ENCODE peak calls at places on chromosomes 16 and 17, in four cellular contexts. V is GM23338, R is endothelial cell of umbilical vein, K is HCT116. O is an unnamed sample.

GRCh38 chr16:77404823-77405222 is 30.0 kb downstream of the ADAMTS18 start:
- DNase-seq in V (no peak), R (no peak), K (no peak), O (no peak)

GRCh38 chr17:45438931-45439610 is 6.4 kb upstream of the ARHGAP27 start:
- DNase-seq in V (no peak), R (no peak), K (no peak), O (no peak)

GRCh38 chr16:51155199-51155607 is 4.1 kb upstream of the SALL1 start:
- DNase-seq in V (peak; percentile 75), R (no peak), K (no peak), O (no peak)

GRCh38 chr17:70863436-70864248 is 694.3 kb downstream of the KCNJ2 start:
- DNase-seq in V (no peak), R (no peak), K (peak; percentile 84), O (no peak)

GRCh38 chr17:42101513-42102292 is 3.4 kb upstream of the ZNF385C start:
- DNase-seq in V (peak; percentile 88), R (peak; percentile 78), K (peak; percentile 61), O (no peak)

GRCh38 chr16:80883159-80883642 is 78.8 kb upstream of the CDYL2 start:
- DNase-seq in V (no peak), R (no peak), K (no peak), O (no peak)

GRCh38 chr17:82121660-82122629 is 23.9 kb upstream of the FASN start:
- DNase-seq in V (no peak), R (no peak), K (no peak), O (no peak)

GRCh38 chr17:49707246-49707607 is 537 bp downstream of the SLC35B1 start:
- DNase-seq in V (peak; percentile 43), R (peak; percentile 12), K (no peak), O (no peak)

GRCh38 chr17:64393000-64393402 is 2.3 kb upstream of the PECAM1 start:
- DNase-seq in V (no peak), R (no peak), K (no peak), O (no peak)

GRCh38 chr17:19447085-19447583 is 36.1 kb downstream of the RNF112 start:
- DNase-seq in V (peak; percentile 94), R (peak; percentile 86), K (peak; percentile 62), O (peak; percentile 53)

GRCh38 chr17:68383443-68384321 is 73.6 kb downstream of the WIPI1 start:
- DNase-seq in V (no peak), R (peak; percentile 82), K (peak; percentile 86), O (no peak)

GRCh38 chr17:74963656-74964055 is 8.9 kb downstream of the HID1 start:
- DNase-seq in V (peak; percentile 47), R (no peak), K (no peak), O (no peak)

GRCh38 chr16:5257462-5257861 is 159.9 kb upstream of the EEF2KMT start:
- DNase-seq in V (no peak), R (no peak), K (no peak), O (no peak)

GRCh38 chr17:58414596-58414997 is 2.7 kb downstream of the RNF43 start:
- DNase-seq in V (no peak), R (no peak), K (no peak), O (no peak)

GRCh38 chr16:89826531-89827382 is 1.5 kb upstream of the SPIRE2 start:
- DNase-seq in V (no peak), R (no peak), K (no peak), O (no peak)

GRCh38 chr17:37310940-37311339 is 64.8 kb upstream of the C17orf78 start:
- DNase-seq in V (no peak), R (no peak), K (no peak), O (no peak)

GRCh38 chr16:26505501-26505900 is 561.2 kb upstream of the C16orf82 start:
- DNase-seq in V (no peak), R (no peak), K (no peak), O (no peak)

GRCh38 chr17:39769974-39770587 is 32.3 kb downstream of the GRB7 start:
- DNase-seq in V (no peak), R (no peak), K (peak; percentile 63), O (no peak)

GRCh38 chr17:44081681-44082080 is 11.1 kb downstream of the G6PC3 start:
- DNase-seq in V (no peak), R (no peak), K (no peak), O (no peak)

GRCh38 chr17:75514299-75515228 is 773 bp downstream of the CASKIN2 start:
- DNase-seq in V (peak; percentile 67), R (no peak), K (no peak), O (no peak)

GRCh38 chr16:77169650-77170236 is 21.2 kb upstream of the MON1B start:
- DNase-seq in V (peak; percentile 87), R (peak; percentile 36), K (peak; percentile 42), O (no peak)

GRCh38 chr17:61410555-61411089 is 11.0 kb downstream of the TBX2 start:
- DNase-seq in V (peak; percentile 91), R (peak; percentile 55), K (no peak), O (no peak)

GRCh38 chr17:4187076-4187475 is 44.1 kb downstream of the CYB5D2 start:
- DNase-seq in V (peak; percentile 71), R (no peak), K (no peak), O (no peak)
- H3K36me3 ChIP-seq in V (peaks cover 24% of the 10 kb centered on the region), R (peaks cover 7% of the 10 kb centered on the region), K (peaks cover 16% of the 10 kb centered on the region), O (peaks cover 61% of the 10 kb centered on the region)

GRCh38 chr17:80029235-80029974 is 6.3 kb downstream of the TBC1D16 start:
- DNase-seq in V (no peak), R (peak; percentile 51), K (no peak), O (no peak)
- TF ChIP-seq POLR2AphosphoS5 in V (no peak), R (no peak), K (no peak), O (no peak)

GRCh38 chr17:48550313-48551205 is 5.7 kb upstream of the HOXB2 start:
- DNase-seq in V (peak; percentile 64), R (no peak), K (no peak), O (no peak)
- TF ChIP-seq EZH2 in V (peak; percentile 50), R (no peak), K (no peak), O (no peak)

GRCh38 chr16:53456625-53457024 is 22.4 kb downstream of the RBL2 start:
- DNase-seq in V (peak; percentile 3), R (no peak), K (no peak), O (no peak)
- H3K36me3 ChIP-seq in V (peaks cover 45% of the 10 kb centered on the region), R (peaks cover 3% of the 10 kb centered on the region), K (peaks cover 17% of the 10 kb centered on the region), O (peaks cover 10% of the 10 kb centered on the region)

GRCh38 chr16:2882460-2883026 is 472 bp upstream of the FLYWCH2 start:
- DNase-seq in V (peak; percentile 99), R (peak; percentile 99), K (peak; percentile 99), O (peak; percentile 95)
- TF ChIP-seq POLR2AphosphoS5 in V (peak; percentile 42), R (no peak), K (peak; percentile 70), O (peak; percentile 28)

GRCh38 chr16:21279501-21279900 is 1.4 kb upstream of the CRYM start:
- DNase-seq in V (no peak), R (no peak), K (no peak), O (no peak)

GRCh38 chr16:21281698-21282389 is 3.8 kb upstream of the CRYM start:
- DNase-seq in V (no peak), R (no peak), K (no peak), O (no peak)

GRCh38 chr16:21284414-21284813 is 6.3 kb upstream of the CRYM start:
- DNase-seq in V (no peak), R (no peak), K (no peak), O (no peak)

GRCh38 chr16:21277927-21278706 is at the start of gene CRYM:
- DNase-seq in V (peak; percentile 89), R (peak; percentile 36), K (no peak), O (no peak)

DNA sequence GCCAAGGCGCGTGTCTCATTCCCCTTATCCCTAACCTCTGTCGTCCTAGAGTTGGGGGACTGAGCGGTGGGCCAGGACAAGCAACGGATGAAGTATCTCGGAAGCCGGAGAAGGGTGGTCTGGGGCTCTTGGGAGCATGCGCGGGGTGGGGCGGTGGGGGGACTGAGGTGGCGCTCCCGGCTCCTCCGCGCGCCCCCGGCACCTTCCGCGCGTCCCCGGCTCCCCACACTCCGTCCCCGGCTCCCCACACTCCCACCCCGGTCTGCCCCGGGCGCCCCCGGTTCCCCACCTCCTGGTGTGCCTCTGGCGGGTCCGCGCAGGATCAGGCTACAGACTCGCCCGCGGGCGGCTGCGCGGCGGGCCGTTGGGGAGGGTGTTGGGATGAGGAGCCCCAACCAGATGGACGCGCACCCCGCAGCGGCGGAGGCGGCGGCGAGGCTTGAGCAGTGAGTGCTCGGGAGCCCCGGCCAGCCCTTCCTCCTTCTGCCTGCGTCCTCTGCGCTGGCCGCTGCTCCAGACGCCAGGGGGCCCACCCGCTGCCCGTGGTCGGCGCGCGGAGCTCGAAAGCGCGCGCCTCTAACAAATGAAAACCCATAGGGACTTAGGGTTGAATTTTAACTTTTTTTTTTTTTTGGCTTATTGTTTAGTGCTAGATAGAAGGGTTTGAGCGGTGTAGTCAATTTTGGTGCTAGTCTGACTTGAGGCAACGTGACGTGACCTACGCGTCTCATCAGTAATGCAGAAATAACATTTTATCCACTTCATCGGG is 5.6 kb upstream of the CRYM start:
- DNase-seq in V (peak; percentile 89), R (peak; percentile 21), K (no peak), O (no peak)
- TF ChIP-seq EZH2 in V (no peak), R (peak; percentile 56), K (no peak), O (no peak)

DNA sequence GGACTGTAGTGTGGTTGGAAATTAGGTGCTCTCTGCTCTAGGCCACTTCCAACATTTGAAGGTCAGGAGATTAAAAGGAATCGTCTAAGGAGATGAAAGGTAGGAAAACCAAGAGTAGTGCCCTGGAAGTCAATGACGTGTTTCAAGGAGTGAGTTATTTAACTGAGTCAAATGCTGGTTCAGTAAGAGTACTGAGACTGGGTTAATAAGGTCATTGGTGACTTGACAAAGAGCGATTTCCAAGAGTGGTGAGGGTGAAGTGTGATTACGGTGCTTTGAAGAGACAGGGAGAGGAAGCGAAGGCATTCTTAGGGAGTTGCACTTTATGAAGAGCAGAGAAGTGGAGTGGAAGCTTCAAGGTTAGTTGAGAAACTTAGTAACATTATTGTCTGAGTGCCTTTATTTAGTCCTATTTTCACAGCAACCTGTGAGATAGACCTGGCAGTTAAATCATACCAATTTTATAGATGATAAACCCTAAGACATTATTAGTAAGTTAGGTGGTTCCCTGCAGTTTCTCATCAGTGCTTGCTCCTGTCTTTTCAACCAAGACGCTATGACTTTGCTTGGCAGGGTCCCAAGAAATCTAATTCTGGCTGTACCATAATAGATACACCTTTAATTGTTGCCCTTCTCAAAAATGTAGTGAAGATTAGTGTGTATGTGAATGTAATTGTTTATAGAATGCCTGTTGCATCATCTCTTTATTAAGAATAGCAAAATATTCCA is 5.9 kb downstream of the ZNF207 start:
- DNase-seq in V (no peak), R (peak; percentile 31), K (no peak), O (no peak)
- H3K36me3 ChIP-seq in V (peaks cover 76% of the 10 kb centered on the region), R (peaks cover 34% of the 10 kb centered on the region), K (peaks cover 46% of the 10 kb centered on the region), O (peaks cover 89% of the 10 kb centered on the region)